ENCODE peak calls at places on chromosomes 11 and 22, in ten cellular contexts. One of them, this sample, is unnamed.

GRCh38 chr11:68828155-68828931 is 13.4 kb downstream of the CPT1A start:
- DNase-seq in T-helper 9 cell: no peak
- DNase-seq in amniotic epithelial cell: no peak
- DNase-seq in nephron progenitor cell: no peak
- DNase-seq in activated gamma-delta T cell treated with Interleukin-2 at 50 U/mL for 16 hours: no peak
- DNase-seq in stimulated activated CD4-positive, alpha-beta T cell treated with anti-CD3 and anti-CD28 coated beads, Interleukin-2, amount 100 ng/mL, for 4 hours: no peak
- DNase-seq in body of pancreas: peak
- DNase-seq in 8988T: no peak
- DNase-seq in AG10803: no peak
- DNase-seq in AG20443: no peak
- DNase-seq in this sample: peak

GRCh38 chr11:110112457-110112856 is 19.3 kb downstream of the ZC3H12C start:
- DNase-seq in T-helper 9 cell: no peak
- DNase-seq in amniotic epithelial cell: no peak
- DNase-seq in nephron progenitor cell: no peak
- DNase-seq in activated gamma-delta T cell treated with Interleukin-2 at 50 U/mL for 16 hours: no peak
- DNase-seq in stimulated activated CD4-positive, alpha-beta T cell treated with anti-CD3 and anti-CD28 coated beads, Interleukin-2, amount 100 ng/mL, for 4 hours: no peak
- DNase-seq in body of pancreas: no peak
- DNase-seq in 8988T: no peak
- DNase-seq in AG10803: no peak
- DNase-seq in AG20443: no peak
- DNase-seq in this sample: no peak

GRCh38 chr22:39943941-39944624 is 16.1 kb upstream of the TMA7B start:
- DNase-seq in T-helper 9 cell: no peak
- DNase-seq in amniotic epithelial cell: no peak
- DNase-seq in nephron progenitor cell: no peak
- DNase-seq in activated gamma-delta T cell treated with Interleukin-2 at 50 U/mL for 16 hours: no peak
- DNase-seq in stimulated activated CD4-positive, alpha-beta T cell treated with anti-CD3 and anti-CD28 coated beads, Interleukin-2, amount 100 ng/mL, for 4 hours: no peak
- DNase-seq in body of pancreas: no peak
- DNase-seq in 8988T: no peak
- DNase-seq in AG10803: no peak
- DNase-seq in AG20443: no peak
- DNase-seq in this sample: no peak

GRCh38 chr11:118341749-118342489 is 586 bp downstream of the CD3D start:
- DNase-seq in T-helper 9 cell: no peak
- DNase-seq in amniotic epithelial cell: no peak
- DNase-seq in nephron progenitor cell: no peak
- DNase-seq in activated gamma-delta T cell treated with Interleukin-2 at 50 U/mL for 16 hours: no peak
- DNase-seq in stimulated activated CD4-positive, alpha-beta T cell treated with anti-CD3 and anti-CD28 coated beads, Interleukin-2, amount 100 ng/mL, for 4 hours: no peak
- DNase-seq in body of pancreas: no peak
- DNase-seq in 8988T: no peak
- DNase-seq in AG10803: no peak
- DNase-seq in AG20443: no peak
- DNase-seq in this sample: no peak

GRCh38 chr11:65363770-65364169 is 9.2 kb downstream of the TIGD3 start:
- DNase-seq in T-helper 9 cell: no peak
- DNase-seq in amniotic epithelial cell: peak
- DNase-seq in nephron progenitor cell: no peak
- DNase-seq in activated gamma-delta T cell treated with Interleukin-2 at 50 U/mL for 16 hours: no peak
- DNase-seq in stimulated activated CD4-positive, alpha-beta T cell treated with anti-CD3 and anti-CD28 coated beads, Interleukin-2, amount 100 ng/mL, for 4 hours: no peak
- DNase-seq in body of pancreas: no peak
- DNase-seq in 8988T: no peak
- DNase-seq in AG10803: no peak
- DNase-seq in AG20443: no peak
- DNase-seq in this sample: no peak

GRCh38 chr11:14908214-14908880 is 16.3 kb upstream of the CYP2R1 start:
- DNase-seq in T-helper 9 cell: no peak
- DNase-seq in amniotic epithelial cell: peak
- DNase-seq in nephron progenitor cell: peak
- DNase-seq in activated gamma-delta T cell treated with Interleukin-2 at 50 U/mL for 16 hours: peak
- DNase-seq in stimulated activated CD4-positive, alpha-beta T cell treated with anti-CD3 and anti-CD28 coated beads, Interleukin-2, amount 100 ng/mL, for 4 hours: peak
- DNase-seq in body of pancreas: peak
- DNase-seq in 8988T: no peak
- DNase-seq in AG10803: peak
- DNase-seq in AG20443: peak
- DNase-seq in this sample: no peak

GRCh38 chr11:8375460-8375859 is 111.8 kb upstream of the LMO1 start:
- DNase-seq in T-helper 9 cell: no peak
- DNase-seq in amniotic epithelial cell: no peak
- DNase-seq in nephron progenitor cell: no peak
- DNase-seq in activated gamma-delta T cell treated with Interleukin-2 at 50 U/mL for 16 hours: no peak
- DNase-seq in stimulated activated CD4-positive, alpha-beta T cell treated with anti-CD3 and anti-CD28 coated beads, Interleukin-2, amount 100 ng/mL, for 4 hours: no peak
- DNase-seq in body of pancreas: no peak
- DNase-seq in 8988T: no peak
- DNase-seq in AG10803: no peak
- DNase-seq in AG20443: no peak
- DNase-seq in this sample: no peak

GRCh38 chr11:12746593-12747097 is 72.4 kb downstream of the TEAD1 start:
- DNase-seq in T-helper 9 cell: no peak
- DNase-seq in amniotic epithelial cell: peak
- DNase-seq in nephron progenitor cell: peak
- DNase-seq in activated gamma-delta T cell treated with Interleukin-2 at 50 U/mL for 16 hours: no peak
- DNase-seq in stimulated activated CD4-positive, alpha-beta T cell treated with anti-CD3 and anti-CD28 coated beads, Interleukin-2, amount 100 ng/mL, for 4 hours: no peak
- DNase-seq in body of pancreas: peak
- DNase-seq in 8988T: peak
- DNase-seq in AG10803: peak
- DNase-seq in AG20443: peak
- DNase-seq in this sample: no peak

GRCh38 chr11:19727246-19727645 is 14.6 kb downstream of the NAV2 start:
- DNase-seq in T-helper 9 cell: no peak
- DNase-seq in amniotic epithelial cell: peak
- DNase-seq in nephron progenitor cell: no peak
- DNase-seq in activated gamma-delta T cell treated with Interleukin-2 at 50 U/mL for 16 hours: no peak
- DNase-seq in stimulated activated CD4-positive, alpha-beta T cell treated with anti-CD3 and anti-CD28 coated beads, Interleukin-2, amount 100 ng/mL, for 4 hours: no peak
- DNase-seq in body of pancreas: no peak
- DNase-seq in 8988T: no peak
- DNase-seq in AG10803: peak
- DNase-seq in AG20443: peak
- DNase-seq in this sample: no peak

This sample was measured in stomach.